ENCODE peak calls at places on chromosomes 11 and 22, in six cellular contexts. L is lower lobe of right lung, C is body of pancreas, B is HCT116, S is substantia nigra, A is aorta. K is an unnamed sample.

GRCh38 chr11:61923166-61924015 is 6.0 kb upstream of the RAB3IL1 start:
- DNase-seq in L (no peak), C (peak; percentile 83), B (no peak), S (no peak), A (peak; percentile 87), K (peak; percentile 72)

GRCh38 chr22:26718905-26719304 is 61.5 kb downstream of the MIAT start:
- DNase-seq in L (no peak), C (no peak), B (no peak), S (no peak), A (no peak), K (no peak)

GRCh38 chr11:107957109-107957588 is 28.9 kb downstream of the RAB39A start:
- DNase-seq in L (no peak), C (peak; percentile 32), B (no peak), S (no peak), A (peak; percentile 49), K (no peak)

GRCh38 chr11:56234155-56234554 is at the start of gene OR5T2:
- DNase-seq in L (no peak), C (no peak), B (no peak), S (no peak), A (no peak), K (no peak)

GRCh38 chr11:35030716-35031213 is 108.2 kb upstream of the CD44 start:
- DNase-seq in L (no peak), C (peak; percentile 58), B (peak; percentile 87), S (no peak), A (peak; percentile 75), K (peak; percentile 65)

GRCh38 chr11:10488581-10489443 is 33.7 kb downstream of the AMPD3 start:
- DNase-seq in L (no peak), C (no peak), B (no peak), S (no peak), A (no peak), K (no peak)

GRCh38 chr11:1546077-1546535 is 26.0 kb downstream of the DUSP8 start:
- DNase-seq in L (no peak), C (no peak), B (no peak), S (no peak), A (no peak), K (no peak)

GRCh38 chr22:23156286-23156685 is 11.0 kb downstream of the RAB36 start:
- DNase-seq in L (no peak), C (no peak), B (no peak), S (no peak), A (no peak), K (peak; percentile 39)

GRCh38 chr11:3685923-3686322 is 14.7 kb upstream of the CHRNA10 start:
- DNase-seq in L (no peak), C (no peak), B (no peak), S (no peak), A (no peak), K (no peak)

GRCh38 chr22:44676441-44677298 is 25.3 kb upstream of the PRR5 start:
- DNase-seq in L (no peak), C (no peak), B (no peak), S (no peak), A (no peak), K (peak; percentile 61)

GRCh38 chr11:62716816-62717215 is 9.3 kb downstream of the GNG3 start:
- DNase-seq in L (no peak), C (no peak), B (no peak), S (no peak), A (no peak), K (no peak)

GRCh38 chr11:5689551-5689983 is at the start of gene TRIM22:
- DNase-seq in L (peak; percentile 56), C (peak; percentile 39), B (no peak), S (no peak), A (peak; percentile 64), K (peak; percentile 32)

GRCh38 chr11:121105063-121105480 is 4.0 kb downstream of the TECTA start:
- DNase-seq in L (no peak), C (peak; percentile 33), B (no peak), S (no peak), A (no peak), K (peak; percentile 45)

GRCh38 chr11:2380396-2380795 is 3.3 kb downstream of the CD81 start:
- DNase-seq in L (no peak), C (no peak), B (no peak), S (no peak), A (peak; percentile 42), K (no peak)

GRCh38 chr11:118632577-118633318 is 25.3 kb downstream of the PHLDB1 start:
- DNase-seq in L (no peak), C (no peak), B (no peak), S (no peak), A (no peak), K (peak; percentile 59)

GRCh38 chr22:33806191-33806590 is 114.1 kb downstream of the LARGE1 start:
- DNase-seq in L (no peak), C (no peak), B (no peak), S (no peak), A (no peak), K (no peak)

GRCh38 chr22:33597274-33597985 is 322.8 kb downstream of the LARGE1 start:
- DNase-seq in L (no peak), C (no peak), B (no peak), S (no peak), A (no peak), K (no peak)

GRCh38 chr11:104200688-104201087 is 36.7 kb upstream of the PDGFD start:
- DNase-seq in L (no peak), C (no peak), B (no peak), S (no peak), A (no peak), K (no peak)

GRCh38 chr11:75873417-75874148 is 58.6 kb downstream of the UVRAG start:
- DNase-seq in L (no peak), C (no peak), B (no peak), S (peak; percentile 35), A (no peak), K (no peak)

GRCh38 chr11:110074499-110074898 is 18.7 kb upstream of the ZC3H12C start:
- DNase-seq in L (no peak), C (no peak), B (no peak), S (no peak), A (no peak), K (no peak)

GRCh38 chr11:110071197-110071596 is 22.0 kb upstream of the ZC3H12C start:
- DNase-seq in L (no peak), C (no peak), B (no peak), S (no peak), A (no peak), K (no peak)

GRCh38 chr11:110070176-110070575 is 23.0 kb upstream of the ZC3H12C start:
- DNase-seq in L (no peak), C (no peak), B (no peak), S (no peak), A (no peak), K (no peak)

GRCh38 chr11:110065189-110065588 is 28.0 kb upstream of the ZC3H12C start:
- DNase-seq in L (no peak), C (no peak), B (no peak), S (no peak), A (no peak), K (no peak)

GRCh38 chr11:110069158-110069737 is 23.9 kb upstream of the ZC3H12C start:
- DNase-seq in L (peak; percentile 62), C (peak; percentile 46), B (peak; percentile 3), S (no peak), A (peak; percentile 81), K (peak; percentile 67)
- H3K27ac ChIP-seq in L (peak overlapping the region; percentile 68), C (peak overlapping the region; percentile 28), B (no peak overlapping the region), S (no peak overlapping the region), A (no peak overlapping the region), K (peak overlapping the region; percentile 70)

GRCh38 chr11:101048479-101048878 is 81.1 kb downstream of the PGR start:
- DNase-seq in L (no peak), C (no peak), B (no peak), S (no peak), A (no peak), K (no peak)

GRCh38 chr11:101045415-101045814 is 84.2 kb downstream of the PGR start:
- DNase-seq in L (no peak), C (no peak), B (no peak), S (no peak), A (no peak), K (no peak)

GRCh38 chr11:101046947-101047346 is 82.7 kb downstream of the PGR start:
- DNase-seq in L (no peak), C (no peak), B (no peak), S (no peak), A (no peak), K (no peak)

GRCh38 chr11:101049123-101049522 is 80.5 kb downstream of the PGR start:
- DNase-seq in L (no peak), C (no peak), B (no peak), S (no peak), A (no peak), K (no peak)

DNA sequence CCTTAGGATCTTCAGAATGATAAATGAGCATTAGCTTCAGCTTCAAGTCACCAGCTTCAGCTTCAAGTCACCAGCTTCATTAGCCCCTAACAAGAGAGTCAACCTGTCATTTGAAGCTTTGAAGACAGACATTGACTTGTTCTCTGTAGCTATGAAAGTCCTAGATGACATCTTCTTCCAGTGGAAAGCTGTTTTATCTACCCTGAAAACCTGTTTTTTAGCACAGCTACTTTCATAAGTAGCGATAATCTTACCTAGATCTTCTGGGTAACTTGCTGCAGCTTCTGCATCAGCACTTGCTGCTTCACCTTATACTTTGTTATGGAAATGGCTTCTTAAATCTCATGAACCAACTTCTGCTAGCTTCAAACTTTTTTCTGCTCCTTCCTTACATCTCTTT is 85.7 kb downstream of the PGR start:
- DNase-seq in L (no peak), C (no peak), B (no peak), S (no peak), A (no peak), K (no peak)
- H3K27ac ChIP-seq in L (no peak overlapping the region), C (no peak overlapping the region), B (no peak overlapping the region), S (no peak overlapping the region), A (no peak overlapping the region), K (no peak overlapping the region)

GRCh38 chr11:69275178-69275577 is 18.8 kb upstream of the MYEOV start:
- DNase-seq in L (no peak), C (no peak), B (no peak), S (no peak), A (no peak), K (no peak)

GRCh38 chr11:69274531-69275016 is 19.4 kb upstream of the MYEOV start:
- DNase-seq in L (peak; percentile 91), C (peak; percentile 94), B (no peak), S (no peak), A (no peak), K (no peak)

GRCh38 chr11:69276165-69276564 is 17.8 kb upstream of the MYEOV start:
- DNase-seq in L (no peak), C (no peak), B (no peak), S (no peak), A (no peak), K (no peak)

GRCh38 chr11:69278091-69278867 is 15.7 kb upstream of the MYEOV start:
- DNase-seq in L (peak; percentile 85), C (peak; percentile 95), B (no peak), S (no peak), A (no peak), K (no peak)

GRCh38 chr11:69277074-69277809 is 16.7 kb upstream of the MYEOV start:
- DNase-seq in L (no peak), C (no peak), B (no peak), S (no peak), A (no peak), K (no peak)
- H3K27ac ChIP-seq in L (no peak overlapping the region), C (peak overlapping the region; percentile 90), B (no peak overlapping the region), S (no peak overlapping the region), A (no peak overlapping the region), K (no peak overlapping the region)

GRCh38 chr11:59112494-59112893 is 5.5 kb downstream of the FAM111B start:
- DNase-seq in L (no peak), C (no peak), B (no peak), S (no peak), A (no peak), K (no peak)

GRCh38 chr11:59102259-59102765 is 4.7 kb upstream of the FAM111B start:
- DNase-seq in L (peak; percentile 75), C (peak; percentile 64), B (no peak), S (no peak), A (peak; percentile 69), K (peak; percentile 42)

GRCh38 chr11:59106363-59107336 is at the start of gene FAM111B:
- DNase-seq in L (peak; percentile 87), C (peak; percentile 91), B (peak; percentile 83), S (peak; percentile 52), A (peak; percentile 87), K (peak; percentile 84)
- H3K27ac ChIP-seq in L (no peak within 1 kb of the TSS), C (peak within 1 kb of the TSS; percentile 3), B (peak within 1 kb of the TSS; percentile 43), S (no peak within 1 kb of the TSS), A (no peak within 1 kb of the TSS), K (no peak within 1 kb of the TSS)

K was measured in right cardiac atrium.